ENCODE peak calls at places on chromosome 7, in ten cellular contexts. E, T, W, M, H, A, O, K, R and U are unnamed samples.

GRCh38 chr7:110693348-110693747 is 397.6 kb upstream of the LRRN3 start:
- DNase-seq in E (no peak), T (no peak), W (no peak), M (no peak), H (no peak), A (no peak), O (no peak), K (no peak), R (no peak), U (no peak)

GRCh38 chr7:74038194-74038961 is 10.4 kb downstream of the ELN start:
- DNase-seq in E (no peak), T (peak; percentile 50), W (no peak), M (no peak), H (no peak), A (no peak), O (no peak), K (no peak), R (no peak), U (no peak)

GRCh38 chr7:5083291-5083690 is 37.6 kb downstream of the RBAK start:
- DNase-seq in E (no peak), T (no peak), W (no peak), M (no peak), H (no peak), A (no peak), O (no peak), K (peak; percentile 71), R (no peak), U (no peak)

GRCh38 chr7:20330176-20330796 is 414 bp upstream of the ITGB8 start:
- DNase-seq in E (no peak), T (peak; percentile 78), W (peak; percentile 94), M (peak; percentile 95), H (peak; percentile 81), A (peak; percentile 17), O (peak; percentile 84), K (peak; percentile 84), R (peak; percentile 92), U (peak; percentile 95)

GRCh38 chr7:90270431-90271178 is 25.6 kb downstream of the CFAP69 start:
- DNase-seq in E (no peak), T (no peak), W (no peak), M (no peak), H (no peak), A (no peak), O (no peak), K (no peak), R (no peak), U (no peak)

GRCh38 chr7:53229202-53229601 is 193.8 kb downstream of the POM121L12 start:
- DNase-seq in E (no peak), T (no peak), W (no peak), M (no peak), H (no peak), A (no peak), O (no peak), K (no peak), R (no peak), U (no peak)

GRCh38 chr7:28060371-28060950 is 120.1 kb downstream of the JAZF1 start:
- DNase-seq in E (no peak), T (no peak), W (no peak), M (no peak), H (peak; percentile 68), A (no peak), O (no peak), K (no peak), R (no peak), U (no peak)

GRCh38 chr7:157575777-157576176 is 239.0 kb downstream of the DNAJB6 start:
- DNase-seq in E (no peak), T (no peak), W (no peak), M (no peak), H (no peak), A (no peak), O (no peak), K (no peak), R (no peak), U (no peak)

GRCh38 chr7:40572810-40573470 is 438.1 kb downstream of the SUGCT start:
- DNase-seq in E (no peak), T (no peak), W (peak; percentile 93), M (peak; percentile 78), H (no peak), A (no peak), O (no peak), K (no peak), R (peak; percentile 88), U (no peak)
- H3K36me3 ChIP-seq in E (no peaks in the 10 kb centered on the region), T (no peaks in the 10 kb centered on the region), W (no peaks in the 10 kb centered on the region), M (no peaks in the 10 kb centered on the region), H (no peaks in the 10 kb centered on the region), A (no peaks in the 10 kb centered on the region), O (no peaks in the 10 kb centered on the region), K (no peaks in the 10 kb centered on the region), R (no peaks in the 10 kb centered on the region), U (no peaks in the 10 kb centered on the region)

DNA sequence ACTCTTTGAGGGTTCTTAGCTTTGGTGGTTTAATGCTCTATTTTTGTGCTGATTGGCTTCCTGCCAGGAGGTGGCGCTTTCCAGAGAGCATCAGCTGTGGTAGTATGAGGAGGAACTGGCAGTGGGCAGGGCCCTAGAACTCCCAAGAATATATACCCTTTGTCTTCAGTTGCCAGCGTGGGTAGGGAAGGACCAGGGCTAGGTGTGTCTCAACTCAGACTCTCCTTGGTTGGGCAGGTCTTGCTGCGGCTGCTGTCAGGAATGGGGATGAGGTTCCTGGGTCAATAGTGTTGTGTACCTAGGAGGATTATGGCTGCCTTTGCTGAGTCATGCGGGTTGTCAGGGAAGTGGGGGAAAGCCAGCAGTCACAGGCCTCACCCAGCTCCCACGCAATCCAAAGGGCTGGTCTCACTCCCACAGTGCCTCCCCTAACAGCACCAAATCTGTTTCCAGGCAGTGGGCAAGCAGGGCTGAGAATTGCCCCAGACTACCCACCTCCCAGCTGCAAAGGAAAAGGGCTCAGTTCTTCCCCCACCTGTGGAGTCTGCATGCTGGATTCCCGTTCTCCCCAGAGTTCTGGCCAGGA is 191.5 kb downstream of the PHTF2 start:
- DNase-seq in E (no peak), T (no peak), W (no peak), M (peak; percentile 12), H (peak; percentile 74), A (no peak), O (no peak), K (peak; percentile 36), R (no peak), U (peak; percentile 75)
- TF ChIP-seq CTCF in E (no peak), T (no peak), W (no peak), M (no peak), H (peak; percentile 81), A (no peak), O (no peak), K (peak; percentile 36), R (peak; percentile 16), U (no peak)

GRCh38 chr7:142876236-142876960 is 9.1 kb downstream of the TRPV6 start:
- DNase-seq in E (no peak), T (no peak), W (no peak), M (no peak), H (no peak), A (no peak), O (no peak), K (no peak), R (no peak), U (no peak)

GRCh38 chr7:142876991-142877910 is 8.3 kb downstream of the TRPV6 start:
- DNase-seq in E (no peak), T (no peak), W (no peak), M (no peak), H (no peak), A (no peak), O (no peak), K (no peak), R (no peak), U (no peak)

GRCh38 chr7:142880886-142881505 is 4.5 kb downstream of the TRPV6 start:
- DNase-seq in E (peak; percentile 37), T (no peak), W (peak; percentile 1), M (peak; percentile 44), H (peak; percentile 85), A (no peak), O (no peak), K (no peak), R (peak; percentile 11), U (peak; percentile 43)

GRCh38 chr7:142878315-142878714 is 7.2 kb downstream of the TRPV6 start:
- DNase-seq in E (no peak), T (no peak), W (no peak), M (no peak), H (no peak), A (no peak), O (no peak), K (no peak), R (no peak), U (no peak)

DNA sequence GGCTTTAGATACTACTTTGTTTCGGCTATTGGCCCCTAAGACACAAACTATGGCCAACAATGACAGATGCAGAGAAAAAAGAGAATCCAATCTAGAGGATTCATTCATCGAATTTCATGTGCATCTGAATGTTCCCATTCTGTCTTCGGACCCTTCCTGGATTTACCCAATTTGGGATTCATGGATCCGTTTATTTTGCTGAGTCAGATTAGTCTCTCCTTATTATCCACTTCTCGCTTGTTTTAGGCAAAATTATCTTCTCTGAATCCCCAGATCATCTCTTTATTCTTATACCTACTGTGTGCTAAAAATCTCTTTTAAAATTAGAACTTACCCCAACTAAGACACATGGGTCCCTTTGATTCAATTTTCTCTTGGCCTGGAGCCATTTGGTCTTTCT is 6.5 kb downstream of the TRPV6 start:
- DNase-seq in E (no peak), T (no peak), W (no peak), M (no peak), H (no peak), A (no peak), O (no peak), K (no peak), R (no peak), U (no peak)
- H3K27me3 ChIP-seq in E (peaks cover 6% of the 10 kb centered on the region), T (peaks cover 45% of the 10 kb centered on the region), W (no peaks in the 10 kb centered on the region), M (no peaks in the 10 kb centered on the region), H (no peaks in the 10 kb centered on the region), A (no peaks in the 10 kb centered on the region), O (no peaks in the 10 kb centered on the region), K (no peaks in the 10 kb centered on the region), R (peaks cover 10% of the 10 kb centered on the region), U (peaks cover 10% of the 10 kb centered on the region)

GRCh38 chr7:1483536-1484505 is 20.4 kb downstream of the INTS1 start:
- DNase-seq in E (no peak), T (no peak), W (no peak), M (no peak), H (no peak), A (no peak), O (no peak), K (no peak), R (no peak), U (no peak)

GRCh38 chr7:1479287-1479686 is 20.0 kb upstream of the MICALL2 start:
- DNase-seq in E (no peak), T (no peak), W (no peak), M (no peak), H (no peak), A (no peak), O (no peak), K (no peak), R (no peak), U (no peak)

GRCh38 chr7:1483079-1483478 is 21.1 kb downstream of the INTS1 start:
- DNase-seq in E (no peak), T (no peak), W (no peak), M (no peak), H (no peak), A (no peak), O (no peak), K (no peak), R (no peak), U (no peak)

GRCh38 chr7:1480670-1481069 is 21.4 kb upstream of the MICALL2 start:
- DNase-seq in E (no peak), T (no peak), W (no peak), M (no peak), H (no peak), A (no peak), O (no peak), K (no peak), R (no peak), U (no peak)

GRCh38 chr7:1481300-1481699 is 22.0 kb upstream of the MICALL2 start:
- DNase-seq in E (no peak), T (no peak), W (no peak), M (no peak), H (no peak), A (no peak), O (no peak), K (no peak), R (no peak), U (no peak)
- H3K36me3 ChIP-seq in E (peaks cover 35% of the 10 kb centered on the region), T (peaks cover 73% of the 10 kb centered on the region), W (peaks cover 82% of the 10 kb centered on the region), M (peaks cover 27% of the 10 kb centered on the region), H (no peaks in the 10 kb centered on the region), A (peaks cover 60% of the 10 kb centered on the region), O (peaks cover 90% of the 10 kb centered on the region), K (peaks cover 77% of the 10 kb centered on the region), R (peaks cover 67% of the 10 kb centered on the region), U (peaks cover 30% of the 10 kb centered on the region)